ENCODE peak calls at places on chromosomes 6 and 20, in five cellular contexts. J is M059J, U is AG04450, Q is endothelial cell, I is RCC 7860. Y is an unnamed sample.

GRCh38 chr6:114288696-114289095 is 54.1 kb downstream of the HS3ST5 start:
- DNase-seq in J (no peak), U (no peak), Q (no peak), I (no peak), Y (no peak)

GRCh38 chr6:88367248-88367647 is 201.1 kb upstream of the CNR1 start:
- DNase-seq in J (peak), U (no peak), Q (no peak), I (no peak), Y (no peak)

GRCh38 chr20:56890011-56890410 is 260.9 kb downstream of the TFAP2C start:
- DNase-seq in J (no peak), U (no peak), Q (no peak), I (no peak), Y (no peak)

GRCh38 chr6:129621252-129621651 is 88.7 kb downstream of the ARHGAP18 start:
- DNase-seq in J (no peak), U (no peak), Q (peak), I (no peak), Y (no peak)

GRCh38 chr6:77620290-77620882 is 32.5 kb upstream of the MEI4 start:
- DNase-seq in J (peak), U (no peak), Q (peak), I (peak), Y (no peak)

GRCh38 chr20:22904905-22905304 is 130.2 kb upstream of the SSTR4 start:
- DNase-seq in J (no peak), U (no peak), Q (no peak), I (no peak), Y (no peak)

GRCh38 chr6:45661667-45662066 is 283.9 kb upstream of the SUPT3H start:
- DNase-seq in J (no peak), U (no peak), Q (no peak), I (peak), Y (peak)

GRCh38 chr20:46808565-46808964 is 86.1 kb upstream of the EYA2 start:
- DNase-seq in J (no peak), U (no peak), Q (no peak), I (no peak), Y (no peak)

GRCh38 chr6:149056777-149057463 is 260.6 kb upstream of the TAB2 start:
- DNase-seq in J (no peak), U (no peak), Q (no peak), I (no peak), Y (no peak)

GRCh38 chr20:32764000-32764960 is 2.1 kb downstream of the DNMT3B start:
- DNase-seq in J (no peak), U (no peak), Q (peak), I (no peak), Y (no peak)

GRCh38 chr20:3751664-3752385 is 15.7 kb downstream of the ADISSP start:
- DNase-seq in J (no peak), U (no peak), Q (no peak), I (no peak), Y (no peak)

GRCh38 chr20:22740829-22741228 is 156.5 kb upstream of the FOXA2 start:
- DNase-seq in J (no peak), U (no peak), Q (no peak), I (no peak), Y (no peak)